ENCODE peak calls at places on chromosomes 3 and 15, in eight cellular contexts. One of them, this sample, is unnamed.

GRCh38 chr3:186097663-186098451 is 11.0 kb downstream of the ETV5 start:
- DNase-seq in cardiac fibroblast: peak
- DNase-seq in AG09309: no peak
- DNase-seq in heart left ventricle: peak
- DNase-seq in brain microvascular endothelial cell: peak
- DNase-seq in NT2/D1: peak
- DNase-seq in psoas muscle: peak
- DNase-seq in naive thymus-derived CD4-positive, alpha-beta T cell: no peak
- DNase-seq in this sample: peak

GRCh38 chr3:94024385-94024784 is 4.0 kb downstream of the STX19 start:
- DNase-seq in naive thymus-derived CD4-positive, alpha-beta T cell: no peak
- DNase-seq in psoas muscle: no peak
- DNase-seq in heart left ventricle: no peak
- DNase-seq in brain microvascular endothelial cell: no peak
- DNase-seq in cardiac fibroblast: peak
- DNase-seq in AG09309: no peak
- DNase-seq in NT2/D1: no peak
- DNase-seq in this sample: no peak

GRCh38 chr3:58471025-58471887 is 20.6 kb upstream of the KCTD6 start:
- DNase-seq in cardiac fibroblast: peak
- DNase-seq in AG09309: peak
- DNase-seq in brain microvascular endothelial cell: peak
- DNase-seq in naive thymus-derived CD4-positive, alpha-beta T cell: no peak
- DNase-seq in NT2/D1: no peak
- DNase-seq in heart left ventricle: no peak
- DNase-seq in psoas muscle: no peak
- DNase-seq in this sample: no peak

GRCh38 chr3:197406266-197406665 is 107.9 kb upstream of the DLG1 start:
- DNase-seq in heart left ventricle: peak
- DNase-seq in brain microvascular endothelial cell: no peak
- DNase-seq in AG09309: no peak
- DNase-seq in cardiac fibroblast: peak
- DNase-seq in naive thymus-derived CD4-positive, alpha-beta T cell: no peak
- DNase-seq in psoas muscle: no peak
- DNase-seq in NT2/D1: no peak
- DNase-seq in this sample: peak

GRCh38 chr3:14225421-14225820 is 46.8 kb downstream of the LSM3 start:
- DNase-seq in psoas muscle: no peak
- DNase-seq in heart left ventricle: no peak
- DNase-seq in NT2/D1: no peak
- DNase-seq in naive thymus-derived CD4-positive, alpha-beta T cell: no peak
- DNase-seq in AG09309: no peak
- DNase-seq in brain microvascular endothelial cell: no peak
- DNase-seq in cardiac fibroblast: no peak
- DNase-seq in this sample: no peak

GRCh38 chr3:69305011-69305410 is 80.9 kb downstream of the FRMD4B start:
- DNase-seq in heart left ventricle: no peak
- DNase-seq in naive thymus-derived CD4-positive, alpha-beta T cell: no peak
- DNase-seq in psoas muscle: no peak
- DNase-seq in brain microvascular endothelial cell: no peak
- DNase-seq in NT2/D1: no peak
- DNase-seq in AG09309: no peak
- DNase-seq in cardiac fibroblast: no peak
- DNase-seq in this sample: no peak

GRCh38 chr3:71132995-71133730 is 450.4 kb downstream of the FOXP1 start:
- DNase-seq in psoas muscle: no peak
- DNase-seq in naive thymus-derived CD4-positive, alpha-beta T cell: no peak
- DNase-seq in cardiac fibroblast: no peak
- DNase-seq in NT2/D1: no peak
- DNase-seq in brain microvascular endothelial cell: no peak
- DNase-seq in AG09309: no peak
- DNase-seq in heart left ventricle: no peak
- DNase-seq in this sample: no peak

GRCh38 chr3:38257583-38257982 is 8.0 kb upstream of the SLC22A13 start:
- DNase-seq in NT2/D1: no peak
- DNase-seq in cardiac fibroblast: peak
- DNase-seq in brain microvascular endothelial cell: no peak
- DNase-seq in AG09309: no peak
- DNase-seq in heart left ventricle: no peak
- DNase-seq in naive thymus-derived CD4-positive, alpha-beta T cell: no peak
- DNase-seq in psoas muscle: no peak
- DNase-seq in this sample: no peak

GRCh38 chr3:195546130-195546560 is 3.0 kb upstream of the PPP1R2 start:
- DNase-seq in cardiac fibroblast: peak
- DNase-seq in brain microvascular endothelial cell: peak
- DNase-seq in psoas muscle: peak
- DNase-seq in NT2/D1: no peak
- DNase-seq in AG09309: peak
- DNase-seq in heart left ventricle: peak
- DNase-seq in naive thymus-derived CD4-positive, alpha-beta T cell: no peak
- DNase-seq in this sample: no peak

GRCh38 chr3:156459434-156459833 is 95.5 kb downstream of the SSR3 start:
- DNase-seq in naive thymus-derived CD4-positive, alpha-beta T cell: no peak
- DNase-seq in NT2/D1: no peak
- DNase-seq in cardiac fibroblast: no peak
- DNase-seq in psoas muscle: no peak
- DNase-seq in AG09309: no peak
- DNase-seq in brain microvascular endothelial cell: no peak
- DNase-seq in heart left ventricle: peak
- DNase-seq in this sample: peak

GRCh38 chr15:68427961-68428360 is 4.0 kb downstream of the ITGA11 start:
- DNase-seq in naive thymus-derived CD4-positive, alpha-beta T cell: no peak
- DNase-seq in NT2/D1: no peak
- DNase-seq in AG09309: no peak
- DNase-seq in brain microvascular endothelial cell: no peak
- DNase-seq in cardiac fibroblast: no peak
- DNase-seq in heart left ventricle: no peak
- DNase-seq in psoas muscle: no peak
- DNase-seq in this sample: no peak

GRCh38 chr15:33852094-33852493 is 116.2 kb upstream of the CHRM5 start:
- DNase-seq in heart left ventricle: no peak
- DNase-seq in NT2/D1: no peak
- DNase-seq in cardiac fibroblast: peak
- DNase-seq in brain microvascular endothelial cell: no peak
- DNase-seq in AG09309: no peak
- DNase-seq in naive thymus-derived CD4-positive, alpha-beta T cell: no peak
- DNase-seq in psoas muscle: no peak
- DNase-seq in this sample: no peak

GRCh38 chr3:58570851-58571250 is 6.3 kb downstream of the FAM107A start:
- DNase-seq in NT2/D1: no peak
- DNase-seq in heart left ventricle: no peak
- DNase-seq in cardiac fibroblast: no peak
- DNase-seq in AG09309: no peak
- DNase-seq in naive thymus-derived CD4-positive, alpha-beta T cell: no peak
- DNase-seq in psoas muscle: no peak
- DNase-seq in brain microvascular endothelial cell: no peak
- DNase-seq in this sample: no peak

GRCh38 chr3:126005951-126006350 is 37.0 kb downstream of the ROPN1B start:
- DNase-seq in NT2/D1: no peak
- DNase-seq in psoas muscle: no peak
- DNase-seq in heart left ventricle: no peak
- DNase-seq in AG09309: no peak
- DNase-seq in brain microvascular endothelial cell: peak
- DNase-seq in naive thymus-derived CD4-positive, alpha-beta T cell: no peak
- DNase-seq in cardiac fibroblast: peak
- DNase-seq in this sample: no peak

GRCh38 chr3:45601156-45601555 is 6.6 kb downstream of the LIMD1 start:
- DNase-seq in cardiac fibroblast: no peak
- DNase-seq in naive thymus-derived CD4-positive, alpha-beta T cell: no peak
- DNase-seq in NT2/D1: no peak
- DNase-seq in psoas muscle: no peak
- DNase-seq in brain microvascular endothelial cell: no peak
- DNase-seq in heart left ventricle: no peak
- DNase-seq in AG09309: no peak
- DNase-seq in this sample: no peak

GRCh38 chr15:31236184-31237041 is 90.2 kb upstream of the KLF13 start:
- DNase-seq in brain microvascular endothelial cell: peak
- DNase-seq in NT2/D1: peak
- DNase-seq in psoas muscle: peak
- DNase-seq in heart left ventricle: peak
- DNase-seq in naive thymus-derived CD4-positive, alpha-beta T cell: no peak
- DNase-seq in AG09309: peak
- DNase-seq in cardiac fibroblast: peak
- DNase-seq in this sample: peak

GRCh38 chr3:12954891-12955650 is 113.7 kb upstream of the RPL32 start:
- DNase-seq in cardiac fibroblast: peak
- DNase-seq in AG09309: no peak
- DNase-seq in brain microvascular endothelial cell: no peak
- DNase-seq in NT2/D1: no peak
- DNase-seq in heart left ventricle: peak
- DNase-seq in naive thymus-derived CD4-positive, alpha-beta T cell: peak
- DNase-seq in psoas muscle: peak
- DNase-seq in this sample: peak

GRCh38 chr3:71395470-71395869 is 188.1 kb downstream of the FOXP1 start:
- DNase-seq in heart left ventricle: no peak
- DNase-seq in brain microvascular endothelial cell: no peak
- DNase-seq in cardiac fibroblast: no peak
- DNase-seq in NT2/D1: no peak
- DNase-seq in naive thymus-derived CD4-positive, alpha-beta T cell: no peak
- DNase-seq in psoas muscle: no peak
- DNase-seq in AG09309: no peak
- DNase-seq in this sample: no peak

GRCh38 chr3:122687298-122687697 is 6.7 kb downstream of the PARP14 start:
- DNase-seq in NT2/D1: no peak
- DNase-seq in AG09309: no peak
- DNase-seq in psoas muscle: no peak
- DNase-seq in cardiac fibroblast: no peak
- DNase-seq in brain microvascular endothelial cell: no peak
- DNase-seq in heart left ventricle: no peak
- DNase-seq in naive thymus-derived CD4-positive, alpha-beta T cell: no peak
- DNase-seq in this sample: no peak

GRCh38 chr3:57060089-57060829 is at the start of gene SPATA12:
- DNase-seq in cardiac fibroblast: peak
- DNase-seq in brain microvascular endothelial cell: peak
- DNase-seq in NT2/D1: peak
- DNase-seq in psoas muscle: peak
- DNase-seq in AG09309: peak
- DNase-seq in heart left ventricle: peak
- DNase-seq in naive thymus-derived CD4-positive, alpha-beta T cell: no peak
- DNase-seq in this sample: peak

GRCh38 chr3:175479175-175479574 is 620.0 kb downstream of the NAALADL2 start:
- DNase-seq in AG09309: no peak
- DNase-seq in NT2/D1: no peak
- DNase-seq in naive thymus-derived CD4-positive, alpha-beta T cell: no peak
- DNase-seq in heart left ventricle: no peak
- DNase-seq in brain microvascular endothelial cell: no peak
- DNase-seq in cardiac fibroblast: no peak
- DNase-seq in psoas muscle: no peak
- DNase-seq in this sample: no peak

GRCh38 chr3:175475765-175476164 is 616.6 kb downstream of the NAALADL2 start:
- DNase-seq in heart left ventricle: no peak
- DNase-seq in AG09309: no peak
- DNase-seq in NT2/D1: no peak
- DNase-seq in brain microvascular endothelial cell: no peak
- DNase-seq in psoas muscle: no peak
- DNase-seq in naive thymus-derived CD4-positive, alpha-beta T cell: no peak
- DNase-seq in cardiac fibroblast: no peak
- DNase-seq in this sample: no peak

GRCh38 chr3:175479800-175480199 is 620.7 kb downstream of the NAALADL2 start:
- DNase-seq in brain microvascular endothelial cell: no peak
- DNase-seq in AG09309: no peak
- DNase-seq in NT2/D1: no peak
- DNase-seq in psoas muscle: no peak
- DNase-seq in cardiac fibroblast: no peak
- DNase-seq in heart left ventricle: no peak
- DNase-seq in naive thymus-derived CD4-positive, alpha-beta T cell: no peak
- DNase-seq in this sample: no peak

GRCh38 chr3:175477651-175478224 is 618.6 kb downstream of the NAALADL2 start:
- DNase-seq in cardiac fibroblast: no peak
- DNase-seq in naive thymus-derived CD4-positive, alpha-beta T cell: no peak
- DNase-seq in heart left ventricle: no peak
- DNase-seq in psoas muscle: no peak
- DNase-seq in AG09309: no peak
- DNase-seq in NT2/D1: no peak
- DNase-seq in brain microvascular endothelial cell: no peak
- DNase-seq in this sample: no peak

GRCh38 chr3:175476489-175476888 is 617.4 kb downstream of the NAALADL2 start:
- DNase-seq in NT2/D1: no peak
- DNase-seq in psoas muscle: no peak
- DNase-seq in AG09309: no peak
- DNase-seq in brain microvascular endothelial cell: no peak
- DNase-seq in heart left ventricle: no peak
- DNase-seq in naive thymus-derived CD4-positive, alpha-beta T cell: no peak
- DNase-seq in cardiac fibroblast: no peak
- DNase-seq in this sample: no peak
- H3K4me3 ChIP-seq in NT2/D1: no peak
- H3K4me3 ChIP-seq in psoas muscle: no peak
- H3K4me3 ChIP-seq in AG09309: no peak
- H3K4me3 ChIP-seq in brain microvascular endothelial cell: no peak
- H3K4me3 ChIP-seq in heart left ventricle: no peak
- H3K4me3 ChIP-seq in naive thymus-derived CD4-positive, alpha-beta T cell: no peak
- H3K4me3 ChIP-seq in cardiac fibroblast: no peak
- H3K4me3 ChIP-seq in this sample: no peak

GRCh38 chr3:15273214-15273613 is 59.2 kb downstream of the SH3BP5 start:
- DNase-seq in heart left ventricle: no peak
- DNase-seq in naive thymus-derived CD4-positive, alpha-beta T cell: no peak
- DNase-seq in brain microvascular endothelial cell: no peak
- DNase-seq in NT2/D1: no peak
- DNase-seq in psoas muscle: no peak
- DNase-seq in AG09309: no peak
- DNase-seq in cardiac fibroblast: no peak
- DNase-seq in this sample: no peak
- H3K4me3 ChIP-seq in heart left ventricle: no peak
- H3K4me3 ChIP-seq in naive thymus-derived CD4-positive, alpha-beta T cell: no peak
- H3K4me3 ChIP-seq in brain microvascular endothelial cell: no peak
- H3K4me3 ChIP-seq in NT2/D1: no peak
- H3K4me3 ChIP-seq in psoas muscle: no peak
- H3K4me3 ChIP-seq in AG09309: no peak
- H3K4me3 ChIP-seq in cardiac fibroblast: no peak
- H3K4me3 ChIP-seq in this sample: no peak

DNA sequence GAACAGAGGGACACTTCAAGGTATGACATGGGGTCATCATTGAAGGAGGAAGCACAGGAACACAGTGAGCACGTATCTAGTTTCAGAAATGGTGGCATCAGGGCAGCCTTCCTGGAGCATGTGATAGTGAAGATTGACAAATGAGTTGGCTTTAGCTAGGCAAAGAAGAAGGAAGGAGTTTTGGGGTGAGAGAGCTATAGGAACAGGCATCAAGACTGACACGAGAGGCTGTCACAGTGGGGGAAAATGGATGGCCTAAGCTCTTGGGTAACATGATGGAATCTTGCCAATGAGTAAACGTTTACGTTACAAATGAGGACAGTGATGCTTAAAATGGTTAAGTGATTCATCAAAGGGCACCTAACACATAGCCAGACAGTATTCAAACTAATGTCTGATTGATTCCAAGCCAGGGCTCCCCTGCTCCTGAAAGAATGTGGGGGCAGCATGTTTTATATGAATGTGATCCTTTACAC is 23.1 kb upstream of the GPR171 start:
- DNase-seq in AG09309: peak
- DNase-seq in cardiac fibroblast: peak
- DNase-seq in psoas muscle: no peak
- DNase-seq in NT2/D1: no peak
- DNase-seq in brain microvascular endothelial cell: peak
- DNase-seq in heart left ventricle: no peak
- DNase-seq in naive thymus-derived CD4-positive, alpha-beta T cell: no peak
- DNase-seq in this sample: no peak
- H3K4me3 ChIP-seq in AG09309: no peak
- H3K4me3 ChIP-seq in cardiac fibroblast: no peak
- H3K4me3 ChIP-seq in psoas muscle: no peak
- H3K4me3 ChIP-seq in NT2/D1: no peak
- H3K4me3 ChIP-seq in brain microvascular endothelial cell: no peak
- H3K4me3 ChIP-seq in heart left ventricle: no peak
- H3K4me3 ChIP-seq in naive thymus-derived CD4-positive, alpha-beta T cell: no peak
- H3K4me3 ChIP-seq in this sample: no peak

GRCh38 chr3:188036375-188036985 is 117.5 kb upstream of the LPP start:
- DNase-seq in naive thymus-derived CD4-positive, alpha-beta T cell: no peak
- DNase-seq in psoas muscle: no peak
- DNase-seq in brain microvascular endothelial cell: no peak
- DNase-seq in AG09309: no peak
- DNase-seq in heart left ventricle: no peak
- DNase-seq in cardiac fibroblast: no peak
- DNase-seq in NT2/D1: no peak
- DNase-seq in this sample: no peak
- H3K4me3 ChIP-seq in naive thymus-derived CD4-positive, alpha-beta T cell: no peak
- H3K4me3 ChIP-seq in psoas muscle: no peak
- H3K4me3 ChIP-seq in brain microvascular endothelial cell: no peak
- H3K4me3 ChIP-seq in AG09309: no peak
- H3K4me3 ChIP-seq in heart left ventricle: no peak
- H3K4me3 ChIP-seq in cardiac fibroblast: no peak
- H3K4me3 ChIP-seq in NT2/D1: no peak
- H3K4me3 ChIP-seq in this sample: no peak

This sample was measured in left ventricle myocardium inferior.